ENCODE peak calls at places on chromosomes 7 and 10, in nine cellular contexts. Y is Panc1; R is spleen; T is body of pancreas; L is stomach; S is heart right ventricle; W is prostate gland; G is CD8-positive, alpha-beta T cell; K is neuronal stem cell. H is an unnamed sample.

GRCh38 chr10:43683451-43684197 is 34.9 kb upstream of the ZNF32 start:
- DNase-seq in Y (no peak), R (no peak), T (no peak), L (no peak), S (no peak), W (no peak), G (no peak), K (no peak), H (no peak)

GRCh38 chr7:6520163-6520981 is 30.9 kb downstream of the GRID2IP start:
- DNase-seq in Y (no peak), R (no peak), T (no peak), L (no peak), S (no peak), W (no peak), G (no peak), K (no peak), H (no peak)

GRCh38 chr7:17038160-17038782 is 156.5 kb upstream of the AGR3 start:
- DNase-seq in Y (no peak), R (no peak), T (no peak), L (no peak), S (no peak), W (no peak), G (no peak), K (no peak), H (no peak)

GRCh38 chr10:74292871-74293427 is 141.9 kb downstream of the ADK start:
- DNase-seq in Y (no peak), R (no peak), T (no peak), L (no peak), S (no peak), W (no peak), G (no peak), K (no peak), H (no peak)

GRCh38 chr7:132381742-132382472 is 194.4 kb downstream of the PLXNA4 start:
- DNase-seq in Y (no peak), R (peak; percentile 44), T (no peak), L (peak; percentile 44), S (no peak), W (no peak), G (no peak), K (no peak), H (no peak)

GRCh38 chr10:62005281-62005680 is 103.8 kb downstream of the ARID5B start:
- DNase-seq in Y (no peak), R (no peak), T (no peak), L (no peak), S (no peak), W (no peak), G (no peak), K (no peak), H (no peak)

GRCh38 chr7:43198599-43199090 is 86.2 kb downstream of the HECW1 start:
- DNase-seq in Y (no peak), R (no peak), T (no peak), L (no peak), S (no peak), W (no peak), G (no peak), K (no peak), H (no peak)

GRCh38 chr10:130491698-130492050 is 355.5 kb downstream of the GLRX3 start:
- DNase-seq in Y (no peak), R (no peak), T (no peak), L (no peak), S (no peak), W (peak; percentile 12), G (no peak), K (no peak), H (no peak)

GRCh38 chr7:46576950-46577349 is 655.9 kb upstream of the IGFBP3 start:
- DNase-seq in Y (no peak), R (no peak), T (no peak), L (no peak), S (no peak), W (no peak), G (no peak), K (no peak), H (no peak)

GRCh38 chr7:100080895-100081534 is 508 bp downstream of the ZNF3 start:
- DNase-seq in Y (no peak), R (peak; percentile 76), T (no peak), L (no peak), S (no peak), W (no peak), G (no peak), K (no peak), H (peak; percentile 48)

GRCh38 chr10:132264306-132264950 is 43.3 kb downstream of the STK32C start:
- DNase-seq in Y (no peak), R (peak; percentile 69), T (no peak), L (no peak), S (no peak), W (no peak), G (no peak), K (no peak), H (no peak)

GRCh38 chr10:79260803-79261740 is 86.2 kb upstream of the PPIF start:
- DNase-seq in Y (no peak), R (no peak), T (peak; percentile 32), L (peak; percentile 43), S (no peak), W (peak; percentile 39), G (no peak), K (no peak), H (no peak)
- H3K4me1 ChIP-seq in Y (no peaks in the 10 kb centered on the region), R (peaks cover 41% of the 10 kb centered on the region), T (peaks cover 47% of the 10 kb centered on the region), L (peaks cover 54% of the 10 kb centered on the region), S (peaks cover 61% of the 10 kb centered on the region), W (peaks cover 15% of the 10 kb centered on the region), G (peaks cover 1% of the 10 kb centered on the region), K (peaks cover 27% of the 10 kb centered on the region), H (no peaks in the 10 kb centered on the region)

GRCh38 chr10:79387466-79387973 is 40.3 kb downstream of the PPIF start:
- DNase-seq in Y (no peak), R (peak; percentile 45), T (no peak), L (no peak), S (peak; percentile 2), W (no peak), G (no peak), K (no peak), H (no peak)
- H3K4me1 ChIP-seq in Y (no peaks in the 10 kb centered on the region), R (no peaks in the 10 kb centered on the region), T (no peaks in the 10 kb centered on the region), L (peaks cover 16% of the 10 kb centered on the region), S (peaks cover 36% of the 10 kb centered on the region), W (no peaks in the 10 kb centered on the region), G (no peaks in the 10 kb centered on the region), K (peaks cover 1% of the 10 kb centered on the region), H (no peaks in the 10 kb centered on the region)

GRCh38 chr10:20254078-20254477 is 437.8 kb downstream of the PLXDC2 start:
- DNase-seq in Y (no peak), R (no peak), T (no peak), L (no peak), S (no peak), W (no peak), G (no peak), K (no peak), H (no peak)
- H3K4me1 ChIP-seq in Y (no peaks in the 10 kb centered on the region), R (no peaks in the 10 kb centered on the region), T (no peaks in the 10 kb centered on the region), L (no peaks in the 10 kb centered on the region), S (no peaks in the 10 kb centered on the region), W (no peaks in the 10 kb centered on the region), G (no peaks in the 10 kb centered on the region), K (no peaks in the 10 kb centered on the region), H (no peaks in the 10 kb centered on the region)

GRCh38 chr7:923108-924041 is 31.1 kb downstream of the ADAP1 start:
- DNase-seq in Y (no peak), R (peak; percentile 96), T (peak; percentile 24), L (peak; percentile 70), S (peak; percentile 60), W (no peak), G (peak; percentile 93), K (no peak), H (peak; percentile 70)

GRCh38 chr7:922334-923107 is 32.0 kb downstream of the ADAP1 start:
- DNase-seq in Y (no peak), R (peak; percentile 84), T (peak; percentile 11), L (peak; percentile 21), S (no peak), W (no peak), G (no peak), K (no peak), H (no peak)

GRCh38 chr7:926061-927030 is 28.1 kb downstream of the ADAP1 start:
- DNase-seq in Y (no peak), R (peak; percentile 76), T (peak; percentile 12), L (peak; percentile 28), S (no peak), W (no peak), G (no peak), K (no peak), H (peak; percentile 54)

GRCh38 chr7:925601-926000 is 28.9 kb downstream of the ADAP1 start:
- DNase-seq in Y (no peak), R (peak; percentile 88), T (peak; percentile 18), L (peak; percentile 41), S (peak; percentile 43), W (no peak), G (peak; percentile 83), K (no peak), H (peak; percentile 48)

DNA sequence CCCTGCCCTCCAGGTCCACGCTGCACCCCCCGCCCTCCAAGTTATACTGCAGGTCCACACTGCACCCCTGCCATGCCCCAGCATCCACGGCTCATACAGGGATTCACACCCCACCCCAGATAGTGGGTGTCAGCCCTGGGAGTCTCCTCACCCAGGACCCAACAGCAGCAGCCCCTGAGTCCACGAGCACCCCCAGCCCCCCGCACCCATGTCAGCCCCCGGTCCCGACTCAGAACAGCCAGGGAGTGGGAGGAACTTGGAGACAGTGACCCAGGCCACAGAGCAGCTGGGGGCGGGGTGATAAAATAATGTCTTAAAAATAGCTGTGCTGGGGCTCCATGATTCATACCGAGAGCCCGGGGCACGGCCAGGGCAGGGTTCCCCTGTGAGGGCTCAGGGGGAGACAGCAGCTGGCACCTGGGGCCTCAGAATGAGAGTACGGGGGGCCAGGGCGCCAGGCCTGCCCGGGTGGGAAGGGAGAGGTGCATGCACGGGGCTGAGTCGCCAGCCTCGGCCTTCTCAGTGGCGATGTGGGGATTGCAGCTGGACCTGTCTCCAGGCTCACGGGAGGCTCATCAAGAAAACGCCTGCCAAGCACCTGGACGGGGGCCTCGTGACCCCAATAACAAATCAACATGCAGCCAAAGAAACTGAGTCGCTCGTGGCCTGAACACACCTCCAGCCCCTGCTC is 29.8 kb downstream of the ADAP1 start:
- DNase-seq in Y (no peak), R (peak; percentile 81), T (peak; percentile 9), L (peak; percentile 25), S (peak; percentile 27), W (no peak), G (peak; percentile 29), K (no peak), H (peak; percentile 28)
- H3K4me1 ChIP-seq in Y (peaks cover 28% of the 10 kb centered on the region), R (peaks cover 18% of the 10 kb centered on the region), T (no peaks in the 10 kb centered on the region), L (peaks cover 3% of the 10 kb centered on the region), S (peaks cover 3% of the 10 kb centered on the region), W (no peaks in the 10 kb centered on the region), G (peaks cover 50% of the 10 kb centered on the region), K (peaks cover 11% of the 10 kb centered on the region), H (no peaks in the 10 kb centered on the region)

GRCh38 chr10:124091646-124092269 is 1.6 kb downstream of the CHST15 start:
- DNase-seq in Y (no peak), R (peak; percentile 90), T (peak; percentile 22), L (no peak), S (peak; percentile 52), W (no peak), G (no peak), K (peak; percentile 24), H (peak; percentile 72)
- H3K4me1 ChIP-seq in Y (peaks cover 37% of the 10 kb centered on the region), R (peaks cover 11% of the 10 kb centered on the region), T (peaks cover 55% of the 10 kb centered on the region), L (peaks cover 38% of the 10 kb centered on the region), S (peaks cover 6% of the 10 kb centered on the region), W (peaks cover 7% of the 10 kb centered on the region), G (no peaks in the 10 kb centered on the region), K (peaks cover 21% of the 10 kb centered on the region), H (no peaks in the 10 kb centered on the region)

GRCh38 chr7:56009695-56010094 is 41.5 kb downstream of the PSPH start:
- DNase-seq in Y (no peak), R (no peak), T (peak; percentile 76), L (peak; percentile 65), S (peak; percentile 14), W (peak; percentile 88), G (no peak), K (no peak), H (peak; percentile 54)
- H3K4me1 ChIP-seq in Y (peaks cover 40% of the 10 kb centered on the region), R (no peaks in the 10 kb centered on the region), T (peaks cover 32% of the 10 kb centered on the region), L (peaks cover 11% of the 10 kb centered on the region), S (no peaks in the 10 kb centered on the region), W (no peaks in the 10 kb centered on the region), G (no peaks in the 10 kb centered on the region), K (peaks cover 3% of the 10 kb centered on the region), H (no peaks in the 10 kb centered on the region)

GRCh38 chr10:95794195-95794594 is 38.2 kb downstream of the ENTPD1 start:
- DNase-seq in Y (no peak), R (peak; percentile 66), T (no peak), L (no peak), S (no peak), W (no peak), G (no peak), K (no peak), H (no peak)
- H3K4me1 ChIP-seq in Y (no peaks in the 10 kb centered on the region), R (peaks cover 5% of the 10 kb centered on the region), T (no peaks in the 10 kb centered on the region), L (no peaks in the 10 kb centered on the region), S (peaks cover 12% of the 10 kb centered on the region), W (no peaks in the 10 kb centered on the region), G (no peaks in the 10 kb centered on the region), K (no peaks in the 10 kb centered on the region), H (no peaks in the 10 kb centered on the region)